ENCODE peak calls at places on chromosomes 1 and 21, in five cellular contexts. D is adrenal gland, K is mesenchymal stem cell, G is thoracic aorta, W is tibial artery. I is an unnamed sample.

GRCh38 chr1:184315254-184315653 is 71.6 kb upstream of the C1orf21 start:
- DNase-seq in W (no peak), D (no peak), G (no peak), K (peak; percentile 21), I (no peak)

GRCh38 chr21:28252923-28253322 is 739.8 kb downstream of the LTN1 start:
- DNase-seq in K (peak; percentile 45), D (no peak), W (no peak), G (no peak), I (no peak)

GRCh38 chr21:43735236-43736091 is 16.5 kb downstream of the PDXK start:
- DNase-seq in G (no peak), K (no peak), W (no peak), D (no peak), I (no peak)

GRCh38 chr1:233042834-233043233 is 92.4 kb downstream of the NTPCR start:
- DNase-seq in D (no peak), K (no peak), W (no peak), G (no peak), I (no peak)

GRCh38 chr1:228781161-228781771 is 46.0 kb downstream of the RHOU start:
- DNase-seq in W (no peak), D (no peak), G (no peak), K (peak; percentile 84), I (no peak)

GRCh38 chr1:164971391-164971790 is 385.1 kb downstream of the LMX1A start:
- DNase-seq in G (no peak), K (no peak), W (no peak), D (no peak), I (no peak)

GRCh38 chr1:178126790-178127189 is 32.9 kb downstream of the RASAL2 start:
- DNase-seq in D (no peak), G (no peak), W (no peak), K (peak; percentile 77), I (no peak)

GRCh38 chr1:226863446-226863845 is 7.0 kb upstream of the PSEN2 start:
- DNase-seq in G (no peak), W (no peak), D (no peak), K (peak; percentile 64), I (no peak)

GRCh38 chr1:181086926-181087325 is 1.6 kb upstream of the IER5 start:
- DNase-seq in K (no peak), W (no peak), D (no peak), G (no peak), I (no peak)

GRCh38 chr1:162846256-162847212 is 14.4 kb downstream of the CCDC190 start:
- DNase-seq in G (no peak), K (peak; percentile 89), D (no peak), W (no peak), I (no peak)

GRCh38 chr1:93908394-93909145 is 660 bp downstream of the GCLM start:
- DNase-seq in W (no peak), D (peak; percentile 50), K (no peak), G (peak; percentile 2), I (peak; percentile 57)

DNA sequence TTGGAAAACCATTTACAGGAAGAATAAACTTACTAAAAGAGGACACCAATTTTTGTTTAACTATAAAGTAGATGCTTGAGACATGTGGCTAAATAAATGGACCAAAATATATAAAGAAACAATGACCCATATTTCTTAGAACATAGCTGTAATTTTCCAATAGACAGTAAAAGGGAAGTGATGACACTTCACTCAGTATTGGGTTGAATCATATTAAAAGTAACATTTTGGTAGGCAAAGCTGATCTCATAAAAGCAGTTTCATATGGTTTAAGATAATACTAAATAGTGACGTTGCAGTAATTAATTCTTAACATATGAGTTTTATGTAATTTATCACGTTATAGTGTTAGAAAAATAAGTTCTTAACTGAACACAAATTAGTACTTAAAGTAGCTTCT is 308.9 kb upstream of the RUNX1 start:
- DNase-seq in D (no peak), K (no peak), G (no peak), W (no peak), I (no peak)
- H3K27ac ChIP-seq in D (no peak overlapping the region), K (no peak overlapping the region), G (no peak overlapping the region), W (no peak overlapping the region), I (no peak overlapping the region)

GRCh38 chr1:1943834-1944570 is 24.9 kb upstream of the TMEM52 start:
- DNase-seq in K (peak; percentile 41), G (no peak), W (peak; percentile 55), D (peak; percentile 67), I (peak; percentile 42)
- H3K4me1 ChIP-seq in K (peaks cover 8% of the 10 kb centered on the region), G (no peaks in the 10 kb centered on the region), W (no peaks in the 10 kb centered on the region), D (no peaks in the 10 kb centered on the region), I (peaks cover 6% of the 10 kb centered on the region)

DNA sequence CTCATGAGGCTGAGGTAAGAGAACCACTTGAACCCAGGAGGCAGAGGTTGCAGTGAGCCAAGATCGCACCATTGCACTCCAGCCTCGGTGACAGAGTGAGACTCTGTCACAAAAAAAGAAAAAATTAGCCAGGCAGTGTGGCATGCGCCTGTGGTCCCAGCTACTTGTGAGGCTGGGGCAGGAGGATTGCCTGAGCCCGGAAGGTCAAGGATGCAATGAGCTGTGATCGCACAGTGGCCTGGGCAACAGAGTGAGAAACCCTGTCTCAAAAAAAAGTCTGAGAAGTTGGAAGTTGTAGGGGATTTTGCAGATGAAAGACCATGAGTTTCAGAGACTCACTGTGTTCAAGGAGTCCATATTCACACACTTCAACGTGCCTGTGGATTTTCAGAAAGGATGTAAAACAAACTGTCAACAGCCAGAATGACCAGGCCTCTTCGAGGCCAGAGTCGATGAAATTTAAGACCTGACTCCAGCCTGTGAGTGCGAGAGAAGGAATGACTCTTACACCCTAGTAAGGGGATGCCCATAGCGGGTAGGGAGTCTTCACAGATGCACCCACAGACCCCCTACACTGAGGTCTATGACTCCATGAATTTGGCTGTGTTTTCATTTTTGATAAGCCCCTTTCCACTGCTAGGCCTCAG is 2.2 kb downstream of the S100A13 start:
- DNase-seq in D (no peak), G (no peak), W (no peak), K (peak; percentile 30), I (no peak)
- H3K4me3 ChIP-seq in D (no peak overlapping the region), G (no peak overlapping the region), W (no peak overlapping the region), K (no peak overlapping the region), I (no peak overlapping the region)

DNA sequence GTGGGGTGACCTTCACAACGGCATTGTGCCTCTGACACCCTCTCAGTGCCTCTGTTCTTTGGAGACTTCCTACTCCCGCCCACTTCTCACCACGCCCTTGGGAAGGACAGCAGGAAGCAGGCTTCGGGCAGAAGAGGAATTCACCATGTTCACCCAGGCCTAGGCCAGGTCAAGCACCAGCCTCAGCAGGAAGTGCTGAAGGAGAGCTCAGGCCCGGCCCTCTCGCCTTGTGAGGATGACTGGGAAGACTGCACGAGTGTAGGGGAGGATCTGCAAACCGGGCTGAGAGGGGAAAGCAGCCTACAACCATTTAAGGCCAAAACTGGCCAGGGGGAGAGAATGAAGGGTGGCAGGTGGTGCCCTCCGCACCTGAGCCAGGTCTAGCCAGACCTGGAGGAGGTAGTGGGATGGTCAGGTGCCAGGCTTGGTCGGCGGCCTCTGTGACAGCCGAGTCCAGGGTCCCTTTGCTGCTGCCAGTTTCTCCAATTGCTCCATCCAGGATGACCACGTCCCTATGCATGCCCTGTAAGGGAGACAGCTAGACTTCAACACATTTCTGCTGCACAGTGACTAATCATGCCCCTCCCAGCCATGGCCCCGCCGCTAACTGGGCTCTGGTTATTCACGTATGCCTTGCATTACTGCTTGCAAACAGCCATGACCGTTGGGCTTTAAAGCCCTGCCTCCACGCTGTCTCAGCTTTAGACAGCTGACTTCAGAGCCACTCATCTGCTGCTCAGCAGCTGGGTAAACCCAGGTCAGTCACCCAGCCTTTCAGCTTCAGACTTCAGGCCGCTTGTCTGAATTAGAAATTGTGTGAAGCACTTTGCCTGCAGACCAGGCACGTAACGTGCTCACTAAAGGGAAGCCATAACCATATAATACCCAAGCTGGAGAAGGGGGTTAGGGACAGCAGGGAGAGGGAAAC is 8.9 kb downstream of the MRTO4 start:
- DNase-seq in K (peak; percentile 62), G (no peak), W (no peak), D (no peak), I (no peak)
- H3K27ac ChIP-seq in K (peak overlapping the region; percentile 63), G (no peak overlapping the region), W (no peak overlapping the region), D (no peak overlapping the region), I (no peak overlapping the region)

GRCh38 chr1:156126701-156127534 is 12.4 kb downstream of the LMNA start:
- DNase-seq in K (peak; percentile 98), D (no peak), G (no peak), W (peak; percentile 63), I (peak; percentile 53)

GRCh38 chr1:156126043-156126700 is 11.7 kb downstream of the LMNA start:
- DNase-seq in W (peak; percentile 94), K (peak; percentile 99), G (peak; percentile 90), D (peak; percentile 80), I (peak; percentile 73)

GRCh38 chr1:156122519-156123355 is 8.2 kb downstream of the LMNA start:
- DNase-seq in W (peak; percentile 90), G (peak; percentile 78), K (peak; percentile 94), D (peak; percentile 90), I (no peak)

GRCh38 chr1:156123356-156124196 is 9.1 kb downstream of the LMNA start:
- DNase-seq in W (peak; percentile 99), G (peak; percentile 91), D (peak; percentile 95), K (peak; percentile 97), I (no peak)

GRCh38 chr1:156124557-156125483 is 10.3 kb downstream of the LMNA start:
- DNase-seq in W (peak; percentile 71), K (peak; percentile 77), D (no peak), G (no peak), I (peak; percentile 38)
- H3K4me1 ChIP-seq in W (peaks cover 22% of the 10 kb centered on the region), K (peaks cover 84% of the 10 kb centered on the region), D (peaks cover 99% of the 10 kb centered on the region), G (peaks cover 66% of the 10 kb centered on the region), I (peaks cover 92% of the 10 kb centered on the region)

GRCh38 chr21:33030633-33031032 is 4.9 kb downstream of the OLIG2 start:
- DNase-seq in G (no peak), K (no peak), D (no peak), W (no peak), I (no peak)

GRCh38 chr21:33028759-33029511 is 3.2 kb downstream of the OLIG2 start:
- DNase-seq in K (no peak), W (no peak), D (no peak), G (no peak), I (peak; percentile 46)

GRCh38 chr21:33031152-33031551 is 5.4 kb downstream of the OLIG2 start:
- DNase-seq in K (no peak), D (no peak), W (no peak), G (no peak), I (no peak)

GRCh38 chr21:33029512-33029921 is 3.8 kb downstream of the OLIG2 start:
- DNase-seq in D (no peak), G (no peak), K (no peak), W (no peak), I (no peak)

DNA sequence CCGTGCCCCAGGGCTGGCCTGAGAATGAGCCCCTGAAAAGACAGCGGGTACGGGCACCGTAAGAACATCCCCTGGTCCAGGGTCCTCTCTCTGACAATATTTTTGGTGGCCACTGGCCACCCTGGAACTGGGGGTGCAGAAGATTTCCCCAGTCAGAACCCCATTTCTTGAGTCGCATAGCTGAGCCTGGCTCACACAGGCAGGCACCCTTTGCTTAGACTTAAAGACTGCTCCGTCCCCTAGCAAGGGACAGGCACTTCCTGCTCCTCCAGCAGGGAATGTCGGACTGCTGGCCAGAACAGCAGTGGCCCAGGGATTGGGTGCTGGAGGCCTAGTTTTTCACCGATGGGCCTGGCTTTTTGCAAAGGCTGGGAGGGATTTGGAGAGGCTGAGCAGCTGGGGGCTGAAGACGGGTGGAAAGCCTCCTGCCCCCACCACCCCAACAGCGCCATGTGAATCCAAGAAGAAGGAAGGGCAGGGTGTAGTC is 4.3 kb downstream of the OLIG2 start:
- DNase-seq in G (no peak), W (no peak), D (no peak), K (no peak), I (no peak)
- H3K4me3 ChIP-seq in G (no peak overlapping the region), W (no peak overlapping the region), D (no peak overlapping the region), K (no peak overlapping the region), I (no peak overlapping the region)

I was measured in CD4-positive, CD25-positive, alpha-beta regulatory T cell.